ENCODE peak calls at places on chromosomes 16 and 17, in six cellular contexts. H is A549, G is astrocyte, Y is tibial artery, S is heart left ventricle, K is ascending aorta. E is an unnamed sample.

GRCh38 chr17:16407911-16408588 is 7.3 kb upstream of the TRPV2 start:
- DNase-seq in H (peak; percentile 60), G (peak; percentile 26), Y (peak; percentile 89), S (peak; percentile 75), K (peak; percentile 79), E (peak; percentile 33)

GRCh38 chr16:85690469-85691064 is 1.8 kb upstream of the GINS2 start:
- DNase-seq in H (no peak), G (no peak), Y (no peak), S (no peak), K (no peak), E (no peak)

GRCh38 chr17:53168413-53168812 is 654.3 kb upstream of the KIF2B start:
- DNase-seq in H (no peak), G (no peak), Y (no peak), S (no peak), K (no peak), E (no peak)

GRCh38 chr16:14667347-14668266 is 26.5 kb downstream of the PLA2G10 start:
- DNase-seq in H (no peak), G (no peak), Y (no peak), S (no peak), K (no peak), E (no peak)

GRCh38 chr16:56763305-56763916 is 33.5 kb downstream of the NUP93 start:
- DNase-seq in H (no peak), G (no peak), Y (no peak), S (no peak), K (no peak), E (no peak)

GRCh38 chr17:72660274-72661092 is 432.0 kb downstream of the SLC39A11 start:
- DNase-seq in H (no peak), G (no peak), Y (no peak), S (no peak), K (no peak), E (no peak)

GRCh38 chr17:75619506-75620431 is 13.5 kb upstream of the SMIM5 start:
- DNase-seq in H (peak; percentile 70), G (peak; percentile 22), Y (no peak), S (no peak), K (no peak), E (peak; percentile 29)

GRCh38 chr16:23025692-23026305 is 123.5 kb downstream of the USP31 start:
- DNase-seq in H (no peak), G (no peak), Y (no peak), S (no peak), K (no peak), E (peak; percentile 40)

GRCh38 chr16:79559532-79559931 is 41.0 kb downstream of the MAF start:
- DNase-seq in H (no peak), G (no peak), Y (no peak), S (no peak), K (no peak), E (no peak)

GRCh38 chr17:21452377-21453143 is 76.4 kb downstream of the KCNJ12 start:
- DNase-seq in H (peak; percentile 62), G (peak; percentile 55), Y (peak; percentile 69), S (peak; percentile 43), K (peak; percentile 77), E (peak; percentile 71)

GRCh38 chr16:31376705-31377104 is 16.4 kb upstream of the ITGAD start:
- DNase-seq in H (no peak), G (no peak), Y (no peak), S (no peak), K (no peak), E (no peak)

GRCh38 chr17:2244545-2245525 is 58.8 kb downstream of the SMG6 start:
- DNase-seq in H (peak; percentile 84), G (peak; percentile 78), Y (peak; percentile 92), S (peak; percentile 84), K (peak; percentile 93), E (peak; percentile 95)

GRCh38 chr16:86578056-86578455 is 293 bp upstream of the FOXL1 start:
- DNase-seq in H (no peak), G (peak; percentile 92), Y (no peak), S (no peak), K (no peak), E (no peak)

GRCh38 chr16:11390573-11391495 is 45.6 kb downstream of the RMI2 start:
- DNase-seq in H (no peak), G (no peak), Y (no peak), S (no peak), K (no peak), E (no peak)

GRCh38 chr16:58128721-58129096 is 472 bp downstream of the CFAP20 start:
- DNase-seq in H (no peak), G (no peak), Y (no peak), S (no peak), K (no peak), E (no peak)

GRCh38 chr17:75975757-75976174 is 3.2 kb downstream of the ACOX1 start:
- DNase-seq in H (no peak), G (no peak), Y (no peak), S (no peak), K (no peak), E (no peak)

DNA sequence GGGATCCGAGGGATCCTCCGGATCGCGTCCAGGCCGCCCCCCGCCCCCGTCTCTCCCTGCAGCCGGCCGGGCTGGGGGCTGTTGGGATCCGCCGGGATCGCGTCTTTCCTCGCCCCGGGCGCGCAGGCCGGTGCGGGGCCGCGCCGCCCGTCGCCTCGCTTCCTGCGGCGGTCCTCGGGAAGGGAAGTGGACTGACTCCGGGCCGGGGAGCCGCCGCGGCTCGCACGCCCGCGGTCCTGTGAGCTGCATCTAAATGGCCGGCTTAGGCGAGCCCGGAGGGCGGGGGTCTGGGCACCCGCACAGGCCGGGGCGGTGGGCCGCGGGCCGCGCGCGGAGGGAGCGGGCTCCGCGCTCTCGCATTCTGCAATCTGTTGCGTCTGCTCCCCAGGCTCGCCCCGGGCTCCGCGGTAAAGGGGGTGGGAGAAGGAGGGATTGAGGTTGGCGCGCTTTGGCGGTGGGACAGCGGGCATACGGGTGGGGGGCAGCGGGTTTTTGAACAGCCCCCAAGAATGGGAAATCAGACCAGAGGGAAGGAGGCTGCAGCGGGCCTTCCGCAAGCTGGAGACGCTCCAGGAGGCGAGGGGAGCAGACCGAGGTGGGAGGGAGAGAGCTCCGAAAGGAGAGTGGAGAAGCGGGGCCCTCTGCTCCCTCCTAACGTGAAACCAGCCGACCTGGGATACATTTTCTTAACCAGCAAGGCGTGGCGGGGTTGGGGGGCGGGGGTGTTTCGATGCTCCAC is 2.2 kb downstream of the TMEM132E start:
- DNase-seq in H (no peak), G (no peak), Y (no peak), S (no peak), K (no peak), E (no peak)
- H3K4me3 ChIP-seq in H (peak overlapping the region; percentile 48), G (no peak overlapping the region), Y (peak overlapping the region; percentile 70), S (peak overlapping the region; percentile 66), K (peak overlapping the region; percentile 74), E (no peak overlapping the region)

GRCh38 chr16:680967-681745 is 946 bp downstream of the STUB1 start:
- DNase-seq in H (peak; percentile 69), G (peak; percentile 37), Y (no peak), S (no peak), K (no peak), E (peak; percentile 53)
- TF ChIP-seq CTCF in H (no peak), G (no peak), Y (no peak), S (no peak), K (no peak), E (no peak)

GRCh38 chr17:40415390-40415789 is 2.3 kb downstream of the TOP2A start:
- DNase-seq in H (peak; percentile 57), G (no peak), Y (no peak), S (no peak), K (no peak), E (peak; percentile 58)

GRCh38 chr17:40418428-40418706 is 671 bp upstream of the TOP2A start:
- DNase-seq in H (no peak), G (no peak), Y (no peak), S (no peak), K (peak; percentile 73), E (no peak)

GRCh38 chr17:40417258-40417608 is 463 bp downstream of the TOP2A start:
- DNase-seq in H (peak; percentile 58), G (no peak), Y (no peak), S (no peak), K (no peak), E (no peak)

GRCh38 chr17:40417609-40418427 is at the start of gene TOP2A:
- DNase-seq in H (peak; percentile 100), G (peak; percentile 97), Y (peak; percentile 99), S (peak; percentile 99), K (peak; percentile 99), E (peak; percentile 100)

DNA sequence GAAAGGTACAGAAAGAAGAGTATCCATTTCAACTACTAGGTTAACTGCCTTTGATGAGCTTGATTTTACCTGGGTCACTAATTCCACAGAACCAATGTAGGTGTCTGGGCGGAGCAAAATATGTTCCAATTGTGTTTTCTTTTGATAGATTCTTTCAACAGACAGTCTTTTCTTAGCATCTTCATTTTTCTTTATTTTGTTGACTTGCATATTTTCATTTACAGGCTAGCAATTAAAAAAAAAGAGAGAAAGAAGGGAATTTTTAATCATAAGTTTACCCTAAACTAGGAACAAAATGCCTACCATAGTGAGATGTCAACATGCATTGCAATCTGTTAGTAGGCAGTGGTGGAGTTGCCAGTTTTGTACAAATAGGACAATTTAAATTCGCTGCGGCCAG is 1.0 kb downstream of the TOP2A start:
- DNase-seq in H (no peak), G (no peak), Y (no peak), S (no peak), K (no peak), E (no peak)
- H3K4me3 ChIP-seq in H (peak overlapping the region; percentile 68), G (peak overlapping the region; percentile 80), Y (no peak overlapping the region), S (no peak overlapping the region), K (no peak overlapping the region), E (peak overlapping the region; percentile 86)

DNA sequence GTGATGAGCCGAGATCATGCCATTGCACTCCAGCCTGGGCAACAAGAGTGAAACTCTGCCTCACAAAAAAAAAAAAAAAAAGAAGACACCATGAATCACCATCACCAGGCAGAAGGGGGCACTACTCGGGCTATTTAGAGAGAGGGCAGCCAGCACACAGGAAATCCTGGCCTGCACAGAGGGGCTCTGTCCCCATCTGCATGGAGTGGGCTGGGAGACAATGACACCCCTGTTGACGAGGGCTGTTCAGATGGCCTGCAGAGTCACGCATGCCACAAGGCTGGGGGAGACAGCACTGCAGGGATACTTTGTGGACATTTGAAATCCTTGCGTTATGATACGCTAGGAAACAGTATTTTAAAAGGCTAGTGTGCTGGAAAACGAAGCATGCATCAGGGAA is 48.3 kb downstream of the CUEDC1 start:
- DNase-seq in H (peak; percentile 48), G (no peak), Y (no peak), S (no peak), K (no peak), E (no peak)
- TF ChIP-seq CTCF in H (peak; percentile 34), G (peak; percentile 3), Y (no peak), S (no peak), K (no peak), E (peak; percentile 29)

GRCh38 chr16:89920723-89921122 is 2.1 kb downstream of the MC1R start:
- DNase-seq in H (no peak), G (peak; percentile 55), Y (no peak), S (no peak), K (no peak), E (peak; percentile 30)
- H3K4me3 ChIP-seq in H (peak overlapping the region; percentile 83), G (no peak overlapping the region), Y (no peak overlapping the region), S (no peak overlapping the region), K (no peak overlapping the region), E (no peak overlapping the region)